ENCODE peak calls at places on chromosomes 11 and 22, in nine cellular contexts. A, P, U, F, K, S, R, W and H are unnamed samples.

GRCh38 chr11:43644626-43645299 is 35.8 kb upstream of the HSD17B12 start:
- DNase-seq in W (peak), S (no peak), A (no peak), P (no peak), R (peak), K (no peak), F (no peak), U (peak), H (no peak)

GRCh38 chr11:68398870-68399865 is 61.4 kb upstream of the PPP6R3 start:
- DNase-seq in A (no peak), P (no peak), K (no peak), U (no peak), R (peak), W (no peak), S (no peak), F (no peak), H (no peak)

GRCh38 chr11:10857604-10858504 is at the start of gene ZBED5:
- DNase-seq in R (peak), W (peak), F (peak), A (peak), P (peak), K (peak), S (peak), U (peak), H (peak)

GRCh38 chr22:21567456-21568206 is at the start of gene UBE2L3:
- DNase-seq in A (peak), K (peak), U (peak), W (peak), S (peak), F (peak), R (peak), P (no peak), H (peak)

GRCh38 chr11:110098645-110099044 is 5.5 kb downstream of the ZC3H12C start:
- DNase-seq in W (no peak), A (no peak), U (no peak), S (no peak), F (no peak), R (no peak), P (no peak), K (no peak), H (no peak)

GRCh38 chr11:77322506-77322905 is 21.0 kb upstream of the GDPD4 start:
- DNase-seq in P (no peak), R (peak), S (no peak), U (no peak), K (no peak), A (peak), F (no peak), W (peak), H (no peak)

GRCh38 chr11:31340903-31341572 is 28.5 kb downstream of the DCDC1 start:
- DNase-seq in F (no peak), W (peak), R (peak), A (peak), U (peak), K (no peak), S (no peak), P (no peak), H (no peak)

GRCh38 chr11:84722583-84723108 is 904.5 kb downstream of the DLG2 start:
- DNase-seq in P (no peak), K (no peak), S (no peak), W (no peak), A (no peak), F (no peak), R (no peak), U (no peak), H (no peak)

GRCh38 chr11:130042093-130042591 is 27.6 kb upstream of the APLP2 start:
- DNase-seq in F (no peak), S (no peak), R (peak), K (peak), P (no peak), A (peak), W (peak), U (no peak), H (no peak)

GRCh38 chr11:1478011-1478410 is 8.6 kb downstream of the MOB2 start:
- DNase-seq in U (no peak), W (no peak), S (no peak), R (no peak), F (no peak), P (no peak), K (no peak), A (no peak), H (no peak)

GRCh38 chr11:75851203-75851602 is 36.2 kb downstream of the UVRAG start:
- DNase-seq in S (no peak), U (no peak), A (peak), W (peak), F (no peak), K (no peak), P (no peak), R (peak), H (no peak)

GRCh38 chr11:36077368-36077767 is 133.5 kb downstream of the LDLRAD3 start:
- DNase-seq in A (no peak), R (no peak), U (no peak), W (no peak), P (no peak), K (no peak), F (no peak), S (no peak), H (no peak)

GRCh38 chr11:78922886-78923625 is 348.4 kb upstream of the NARS2 start:
- DNase-seq in F (no peak), K (no peak), A (no peak), U (no peak), R (no peak), W (no peak), P (no peak), S (no peak), H (no peak)

GRCh38 chr11:43992834-43993637 is 50.6 kb downstream of the C11orf96 start:
- DNase-seq in R (peak), W (no peak), K (no peak), U (peak), F (no peak), S (no peak), A (no peak), P (no peak), H (no peak)

GRCh38 chr11:27700351-27701261 is at the start of gene BDNF:
- DNase-seq in P (no peak), S (no peak), A (peak), R (peak), K (peak), F (peak), W (peak), U (no peak), H (no peak)

GRCh38 chr11:124586247-124586860 is 16.6 kb downstream of the OR8A1 start:
- DNase-seq in P (no peak), U (peak), R (peak), F (no peak), S (no peak), K (peak), W (peak), A (peak), H (peak)

GRCh38 chr11:13000721-13001120 is 8.4 kb upstream of the RASSF10 start:
- DNase-seq in P (no peak), K (no peak), W (no peak), U (no peak), S (no peak), F (no peak), A (no peak), R (no peak), H (no peak)

GRCh38 chr11:74169736-74170458 is 905 bp downstream of the C2CD3 start:
- DNase-seq in W (no peak), A (peak), R (no peak), U (no peak), F (no peak), K (no peak), S (no peak), P (no peak), H (no peak)

GRCh38 chr11:66853242-66854229 is 3.3 kb upstream of the LRFN4 start:
- DNase-seq in K (no peak), A (no peak), W (no peak), S (no peak), U (no peak), F (no peak), R (no peak), P (no peak), H (no peak)

GRCh38 chr11:119340335-119341221 is at the start of gene C1QTNF5:
- DNase-seq in S (no peak), W (peak), P (no peak), K (no peak), F (no peak), R (peak), A (peak), U (no peak), H (peak)

GRCh38 chr22:37242395-37242918 is 1.6 kb downstream of the RAC2 start:
- DNase-seq in P (no peak), F (no peak), A (peak), W (no peak), K (peak), U (peak), R (no peak), S (no peak), H (no peak)

GRCh38 chr22:31451709-31452571 is 37.7 kb downstream of the EIF4ENIF1 start:
- DNase-seq in W (peak), P (no peak), K (peak), F (no peak), S (no peak), U (no peak), A (peak), R (peak), H (no peak)

GRCh38 chr11:62980133-62980760 is 4.5 kb downstream of the SLC22A6 start:
- DNase-seq in W (peak), F (no peak), U (peak), P (no peak), R (no peak), A (no peak), S (no peak), K (no peak), H (no peak)

GRCh38 chr11:113045146-113045545 is 83.9 kb downstream of the NCAM1 start:
- DNase-seq in F (no peak), R (no peak), K (no peak), P (no peak), S (no peak), A (no peak), U (no peak), W (no peak), H (no peak)

GRCh38 chr11:118610773-118611432 is 3.5 kb downstream of the PHLDB1 start:
- DNase-seq in F (peak), P (no peak), S (peak), A (peak), W (peak), R (peak), U (peak), K (no peak), H (peak)

GRCh38 chr11:61816736-61817455 is at the start of gene FADS1:
- DNase-seq in P (peak), W (peak), A (peak), F (peak), K (peak), S (no peak), U (peak), R (peak), H (peak)

GRCh38 chr11:993632-994167 is 42.8 kb downstream of the MUC6 start:
- DNase-seq in U (no peak), F (no peak), R (no peak), K (no peak), W (no peak), S (no peak), P (no peak), A (no peak), H (no peak)

GRCh38 chr22:47301820-47302475 is 539.5 kb downstream of the TBC1D22A start:
- DNase-seq in S (no peak), U (no peak), A (no peak), K (no peak), P (no peak), W (no peak), F (peak), R (no peak), H (no peak)